ENCODE peak calls at places on chromosomes 11 and 22, in eight cellular contexts. N, W, Y, P, B, F, G and X are unnamed samples.

GRCh38 chr22:48900626-48901025 is 927.0 kb downstream of the BRD1 start:
- DNase-seq in N (no peak), W (no peak), Y (no peak), P (no peak), B (no peak), F (no peak), G (no peak), X (no peak)

GRCh38 chr22:47175761-47176359 is 413.4 kb downstream of the TBC1D22A start:
- DNase-seq in N (no peak), W (no peak), Y (no peak), P (no peak), B (no peak), F (peak), G (peak), X (no peak)

GRCh38 chr11:94767701-94768601 is at the start of gene AMOTL1:
- DNase-seq in N (peak), W (peak), Y (peak), P (no peak), B (no peak), F (no peak), G (peak), X (peak)

GRCh38 chr11:64826578-64827450 is 16.5 kb upstream of the MEN1 start:
- DNase-seq in N (no peak), W (no peak), Y (no peak), P (no peak), B (no peak), F (no peak), G (no peak), X (no peak)

GRCh38 chr11:60860943-60861342 is 5.2 kb upstream of the PTGDR2 start:
- DNase-seq in N (peak), W (no peak), Y (no peak), P (no peak), B (no peak), F (peak), G (no peak), X (no peak)

GRCh38 chr22:46462726-46463371 is 74.6 kb downstream of the CELSR1 start:
- DNase-seq in N (peak), W (peak), Y (peak), P (no peak), B (no peak), F (no peak), G (no peak), X (peak)

GRCh38 chr11:127454856-127455255 is 454.3 kb upstream of the KIRREL3 start:
- DNase-seq in N (no peak), W (peak), Y (no peak), P (no peak), B (no peak), F (no peak), G (no peak), X (no peak)

GRCh38 chr22:37288521-37288920 is 6.2 kb downstream of the CYTH4 start:
- DNase-seq in N (no peak), W (no peak), Y (no peak), P (no peak), B (no peak), F (no peak), G (no peak), X (no peak)

GRCh38 chr22:46081036-46081830 is 69.1 kb upstream of the PPARA start:
- DNase-seq in N (no peak), W (peak), Y (no peak), P (no peak), B (no peak), F (peak), G (no peak), X (no peak)

GRCh38 chr11:8263109-8263768 is 439 bp downstream of the LMO1 start:
- DNase-seq in N (no peak), W (peak), Y (no peak), P (no peak), B (no peak), F (no peak), G (peak), X (no peak)

GRCh38 chr22:48431536-48432315 is 1395.9 kb downstream of the BRD1 start:
- DNase-seq in N (no peak), W (no peak), Y (no peak), P (no peak), B (no peak), F (no peak), G (no peak), X (peak)

GRCh38 chr11:96869207-96869606 is 479.4 kb downstream of the JRKL start:
- DNase-seq in N (peak), W (peak), Y (no peak), P (no peak), B (no peak), F (no peak), G (no peak), X (no peak)

GRCh38 chr11:133921513-133921912 is 35.3 kb downstream of the IGSF9B start:
- DNase-seq in N (no peak), W (no peak), Y (no peak), P (no peak), B (no peak), F (no peak), G (no peak), X (no peak)

GRCh38 chr11:133967599-133968238 is 11.0 kb upstream of the IGSF9B start:
- DNase-seq in N (no peak), W (no peak), Y (no peak), P (no peak), B (no peak), F (no peak), G (no peak), X (no peak)

GRCh38 chr22:27476729-27477128 is 324.8 kb downstream of the MN1 start:
- DNase-seq in N (peak), W (peak), Y (no peak), P (no peak), B (no peak), F (no peak), G (no peak), X (peak)

GRCh38 chr11:70381872-70382842 is 16.2 kb upstream of the CTTN start:
- DNase-seq in N (peak), W (peak), Y (no peak), P (no peak), B (no peak), F (no peak), G (no peak), X (peak)

GRCh38 chr11:128054323-128054910 is 532.9 kb downstream of the ETS1 start:
- DNase-seq in N (peak), W (no peak), Y (peak), P (no peak), B (no peak), F (no peak), G (no peak), X (peak)

GRCh38 chr11:14435717-14436116 is 63.9 kb downstream of the COPB1 start:
- DNase-seq in N (no peak), W (no peak), Y (no peak), P (no peak), B (no peak), F (no peak), G (no peak), X (no peak)

GRCh38 chr11:10459029-10459970 is 4.2 kb downstream of the AMPD3 start:
- DNase-seq in N (peak), W (no peak), Y (no peak), P (no peak), B (peak), F (peak), G (peak), X (no peak)

GRCh38 chr22:28917747-28918543 is 34.6 kb downstream of the ZNRF3 start:
- DNase-seq in N (no peak), W (peak), Y (no peak), P (no peak), B (no peak), F (no peak), G (peak), X (no peak)

GRCh38 chr11:17395978-17396377 is 7.5 kb upstream of the KCNJ11 start:
- DNase-seq in N (no peak), W (no peak), Y (no peak), P (no peak), B (no peak), F (no peak), G (no peak), X (no peak)

GRCh38 chr11:132058211-132058772 is 687.9 kb downstream of the NTM start:
- DNase-seq in N (peak), W (no peak), Y (no peak), P (no peak), B (no peak), F (no peak), G (peak), X (peak)

GRCh38 chr11:69166186-69167115 is 10.7 kb downstream of the SMIM38 start:
- DNase-seq in N (peak), W (peak), Y (peak), P (no peak), B (peak), F (peak), G (peak), X (peak)

GRCh38 chr11:41522899-41523672 is 63.6 kb upstream of the LRRC4C start:
- DNase-seq in N (peak), W (peak), Y (no peak), P (no peak), B (no peak), F (no peak), G (no peak), X (no peak)

GRCh38 chr11:103530257-103530656 is 421.0 kb downstream of the DYNC2H1 start:
- DNase-seq in N (peak), W (peak), Y (no peak), P (no peak), B (no peak), F (no peak), G (no peak), X (no peak)

GRCh38 chr11:132300283-132300682 is 929.9 kb downstream of the NTM start:
- DNase-seq in N (peak), W (no peak), Y (no peak), P (no peak), B (no peak), F (no peak), G (peak), X (peak)

GRCh38 chr22:21936151-21936778 is 16.4 kb downstream of the PPM1F start:
- DNase-seq in N (peak), W (no peak), Y (no peak), P (no peak), B (no peak), F (no peak), G (no peak), X (no peak)

GRCh38 chr22:18994780-18995711 is 59.0 kb upstream of the PRODH start:
- DNase-seq in N (no peak), W (peak), Y (no peak), P (no peak), B (no peak), F (no peak), G (peak), X (no peak)

GRCh38 chr11:126595560-126595959 is 240.1 kb downstream of the ST3GAL4 start:
- DNase-seq in N (no peak), W (no peak), Y (no peak), P (no peak), B (no peak), F (no peak), G (no peak), X (no peak)

GRCh38 chr11:1053121-1053901 is 16.8 kb upstream of the MUC6 start:
- DNase-seq in N (no peak), W (no peak), Y (no peak), P (no peak), B (no peak), F (peak), G (peak), X (no peak)

GRCh38 chr11:118984825-118985224 is 13.1 kb upstream of the CENATAC start:
- DNase-seq in N (no peak), W (no peak), Y (no peak), P (no peak), B (no peak), F (no peak), G (no peak), X (no peak)

GRCh38 chr11:77075425-77075905 is 8.7 kb downstream of the CAPN5 start:
- DNase-seq in N (no peak), W (no peak), Y (no peak), P (no peak), B (no peak), F (no peak), G (no peak), X (no peak)

GRCh38 chr11:66986178-66986545 is 11.1 kb downstream of the C11orf86 start:
- DNase-seq in N (no peak), W (no peak), Y (no peak), P (no peak), B (no peak), F (no peak), G (no peak), X (no peak)

GRCh38 chr11:10205928-10206327 is 88.1 kb downstream of the SBF2 start:
- DNase-seq in N (peak), W (no peak), Y (no peak), P (no peak), B (no peak), F (no peak), G (peak), X (no peak)

GRCh38 chr11:70104419-70104818 is 26.3 kb downstream of the ANO1 start:
- DNase-seq in N (no peak), W (no peak), Y (no peak), P (no peak), B (no peak), F (no peak), G (peak), X (no peak)

GRCh38 chr22:20055654-20056053 is 24.4 kb upstream of the DGCR8 start:
- DNase-seq in N (no peak), W (no peak), Y (no peak), P (no peak), B (no peak), F (no peak), G (no peak), X (no peak)

GRCh38 chr11:19332476-19332875 is 91.7 kb upstream of the E2F8 start:
- DNase-seq in N (no peak), W (no peak), Y (no peak), P (no peak), B (no peak), F (no peak), G (no peak), X (no peak)

GRCh38 chr11:93100211-93100610 is 97.6 kb downstream of the SLC36A4 start:
- DNase-seq in N (peak), W (peak), Y (no peak), P (no peak), B (no peak), F (no peak), G (no peak), X (no peak)

GRCh38 chr22:48404801-48405447 is 1422.7 kb downstream of the BRD1 start:
- DNase-seq in N (no peak), W (no peak), Y (no peak), P (no peak), B (no peak), F (no peak), G (no peak), X (peak)

GRCh38 chr11:66264893-66265292 is 3.5 kb upstream of the RAB1B start:
- DNase-seq in N (no peak), W (no peak), Y (no peak), P (no peak), B (no peak), F (no peak), G (peak), X (no peak)